ENCODE peak calls at places on chromosomes 3 and 15, in ten cellular contexts. A, J, B, Y, I, V, N, E, M and L are unnamed samples.

GRCh38 chr3:56222866-56223265 is 245.4 kb downstream of the ERC2 start:
- DNase-seq in Y (no peak), N (no peak), I (no peak), A (no peak), V (no peak), B (no peak), E (no peak), J (no peak), M (no peak), L (no peak)

GRCh38 chr3:66098436-66098835 is 59.7 kb upstream of the MAGI1 start:
- DNase-seq in J (peak), A (no peak), E (no peak), B (no peak), I (no peak), N (no peak), M (no peak), Y (peak), V (no peak), L (no peak)

GRCh38 chr3:105907790-105908189 is 39.0 kb upstream of the CBLB start:
- DNase-seq in V (no peak), E (no peak), I (no peak), M (no peak), B (no peak), A (no peak), Y (peak), N (no peak), J (no peak), L (no peak)

GRCh38 chr3:115062412-115062956 is 84.6 kb downstream of the ZBTB20 start:
- DNase-seq in A (no peak), I (no peak), Y (peak), J (peak), M (no peak), N (no peak), E (no peak), B (peak), V (no peak), L (peak)

GRCh38 chr3:188437921-188438320 is 284.0 kb downstream of the LPP start:
- DNase-seq in N (no peak), M (no peak), J (peak), A (no peak), V (no peak), Y (no peak), B (peak), I (no peak), E (no peak), L (peak)

GRCh38 chr3:182837855-182838454 is 44.7 kb downstream of the ATP11B start:
- DNase-seq in N (no peak), M (no peak), V (no peak), B (peak), I (no peak), E (no peak), J (peak), Y (peak), A (no peak), L (peak)

GRCh38 chr3:17670749-17671148 is 71.7 kb downstream of the TBC1D5 start:
- DNase-seq in Y (no peak), I (no peak), V (no peak), N (no peak), E (no peak), B (no peak), A (no peak), J (no peak), M (no peak), L (no peak)

GRCh38 chr3:14439501-14440167 is 37.2 kb downstream of the SLC6A6 start:
- DNase-seq in B (no peak), Y (peak), M (no peak), A (no peak), I (no peak), E (peak), J (no peak), N (peak), V (peak), L (no peak)

GRCh38 chr3:13884851-13885703 is 5.2 kb upstream of the WNT7A start:
- DNase-seq in V (no peak), E (no peak), N (no peak), B (peak), I (peak), J (peak), A (peak), M (peak), Y (no peak), L (peak)

GRCh38 chr3:171845541-171846284 is 2.6 kb downstream of the TMEM212 start:
- DNase-seq in B (peak), M (no peak), V (no peak), N (no peak), J (no peak), Y (no peak), A (no peak), E (no peak), I (no peak), L (no peak)

GRCh38 chr3:109023656-109024254 is 70.1 kb upstream of the GUCA1C start:
- DNase-seq in E (no peak), N (peak), I (peak), M (no peak), V (no peak), A (peak), B (peak), Y (peak), J (peak), L (peak)

GRCh38 chr15:72339777-72340177 is 19.8 kb upstream of the CELF6 start:
- DNase-seq in A (no peak), Y (peak), I (no peak), B (peak), N (peak), M (no peak), E (no peak), V (no peak), J (peak), L (peak)

GRCh38 chr3:51381333-51381705 is 3.8 kb upstream of the MANF start:
- DNase-seq in B (no peak), I (no peak), E (no peak), A (no peak), Y (no peak), N (no peak), V (peak), J (no peak), M (peak), L (no peak)

GRCh38 chr3:64166584-64167155 is 58.6 kb downstream of the PRICKLE2 start:
- DNase-seq in A (no peak), E (no peak), Y (no peak), M (no peak), I (no peak), B (no peak), J (no peak), N (no peak), V (no peak), L (peak)

GRCh38 chr3:17905996-17906395 is 163.6 kb upstream of the TBC1D5 start:
- DNase-seq in N (no peak), I (no peak), E (no peak), Y (no peak), B (no peak), V (no peak), M (no peak), A (no peak), J (no peak), L (no peak)

GRCh38 chr3:117600666-117601065 is 891.1 kb downstream of the TUSC7 start:
- DNase-seq in J (peak), V (no peak), A (no peak), I (no peak), N (no peak), M (no peak), E (no peak), B (no peak), Y (no peak), L (no peak)

GRCh38 chr15:55526559-55527036 is 18.6 kb upstream of the DNAAF4 start:
- DNase-seq in A (peak), E (no peak), B (peak), Y (peak), J (peak), I (no peak), N (no peak), M (no peak), V (peak), L (peak)